ENCODE peak calls at places on chromosome 14, in four cellular contexts. One of them, this sample, is unnamed.

GRCh38 chr14:64688801-64689200 is 15.4 kb upstream of the PLEKHG3 start:
- DNase-seq in esophagus squamous epithelium: no peak
- DNase-seq in body of pancreas: peak
- DNase-seq in cardiac fibroblast: no peak
- DNase-seq in this sample: no peak

GRCh38 chr14:54839681-54840080 is 62.9 kb downstream of the GCH1 start:
- DNase-seq in esophagus squamous epithelium: no peak
- DNase-seq in body of pancreas: peak
- DNase-seq in cardiac fibroblast: peak
- DNase-seq in this sample: no peak

GRCh38 chr14:23653046-23653445 is 16.9 kb downstream of the DHRS2 start:
- DNase-seq in esophagus squamous epithelium: no peak
- DNase-seq in body of pancreas: no peak
- DNase-seq in cardiac fibroblast: no peak
- DNase-seq in this sample: no peak

GRCh38 chr14:27587103-27587502 is 989.3 kb upstream of the NOVA1 start:
- DNase-seq in esophagus squamous epithelium: no peak
- DNase-seq in body of pancreas: no peak
- DNase-seq in cardiac fibroblast: no peak
- DNase-seq in this sample: no peak

GRCh38 chr14:69378274-69378673 is 19.8 kb downstream of the ERH start:
- DNase-seq in esophagus squamous epithelium: no peak
- DNase-seq in body of pancreas: no peak
- DNase-seq in cardiac fibroblast: no peak
- DNase-seq in this sample: no peak

GRCh38 chr14:72291908-72292688 is 359.9 kb downstream of the RGS6 start:
- DNase-seq in esophagus squamous epithelium: no peak
- DNase-seq in body of pancreas: peak
- DNase-seq in cardiac fibroblast: peak
- DNase-seq in this sample: peak

GRCh38 chr14:76514599-76514998 is 138.7 kb downstream of the ESRRB start:
- DNase-seq in esophagus squamous epithelium: no peak
- DNase-seq in body of pancreas: peak
- DNase-seq in cardiac fibroblast: peak
- DNase-seq in this sample: no peak

GRCh38 chr14:20846560-20846959 is 43.9 kb upstream of the RNASE1 start:
- DNase-seq in esophagus squamous epithelium: no peak
- DNase-seq in body of pancreas: no peak
- DNase-seq in cardiac fibroblast: no peak
- DNase-seq in this sample: no peak

GRCh38 chr14:81452766-81453165 is 52.6 kb upstream of the STON2 start:
- DNase-seq in esophagus squamous epithelium: no peak
- DNase-seq in body of pancreas: no peak
- DNase-seq in cardiac fibroblast: no peak
- DNase-seq in this sample: no peak

GRCh38 chr14:51004352-51004800 is 60.1 kb upstream of the PYGL start:
- DNase-seq in esophagus squamous epithelium: no peak
- DNase-seq in body of pancreas: no peak
- DNase-seq in cardiac fibroblast: no peak
- DNase-seq in this sample: no peak

GRCh38 chr14:41749425-41749824 is 142.7 kb downstream of the LRFN5 start:
- DNase-seq in esophagus squamous epithelium: no peak
- DNase-seq in body of pancreas: no peak
- DNase-seq in cardiac fibroblast: peak
- DNase-seq in this sample: no peak

GRCh38 chr14:21978184-21978998 is 304.8 kb upstream of the OR4E1 start:
- DNase-seq in esophagus squamous epithelium: no peak
- DNase-seq in body of pancreas: peak
- DNase-seq in cardiac fibroblast: peak
- DNase-seq in this sample: no peak

GRCh38 chr14:66649515-66649914 is 141.6 kb downstream of the GPHN start:
- DNase-seq in esophagus squamous epithelium: no peak
- DNase-seq in body of pancreas: no peak
- DNase-seq in cardiac fibroblast: no peak
- DNase-seq in this sample: no peak

GRCh38 chr14:104358528-104359300 is 220.3 kb downstream of the KIF26A start:
- DNase-seq in esophagus squamous epithelium: no peak
- DNase-seq in body of pancreas: no peak
- DNase-seq in cardiac fibroblast: no peak
- DNase-seq in this sample: no peak

GRCh38 chr14:94464290-94464689 is 11.7 kb upstream of the SERPINA11 start:
- DNase-seq in esophagus squamous epithelium: no peak
- DNase-seq in body of pancreas: no peak
- DNase-seq in cardiac fibroblast: no peak
- DNase-seq in this sample: no peak

GRCh38 chr14:60317609-60318008 is 68.6 kb downstream of the PPM1A start:
- DNase-seq in esophagus squamous epithelium: no peak
- DNase-seq in body of pancreas: no peak
- DNase-seq in cardiac fibroblast: no peak
- DNase-seq in this sample: no peak

GRCh38 chr14:76917158-76917596 is 91.0 kb downstream of the LRRC74A start:
- DNase-seq in esophagus squamous epithelium: no peak
- DNase-seq in body of pancreas: peak
- DNase-seq in cardiac fibroblast: peak
- DNase-seq in this sample: no peak

GRCh38 chr14:98444077-98444476 is 827.9 kb downstream of the BCL11B start:
- DNase-seq in esophagus squamous epithelium: no peak
- DNase-seq in body of pancreas: no peak
- DNase-seq in cardiac fibroblast: no peak
- DNase-seq in this sample: no peak

GRCh38 chr14:48193893-48194292 is 518.5 kb upstream of the MDGA2 start:
- DNase-seq in esophagus squamous epithelium: no peak
- DNase-seq in body of pancreas: no peak
- DNase-seq in cardiac fibroblast: no peak
- DNase-seq in this sample: no peak

GRCh38 chr14:24605435-24606190 is 3.9 kb downstream of the GZMH start:
- DNase-seq in esophagus squamous epithelium: no peak
- DNase-seq in body of pancreas: peak
- DNase-seq in cardiac fibroblast: peak
- DNase-seq in this sample: no peak

This sample was measured in AG09309.